ENCODE peak calls at places on chromosomes 3 and 15, in six cellular contexts. X is lower leg skin; Q is mesenchymal stem cell; S is naive thymus-derived CD4-positive, alpha-beta T cell; P is fibroblast of lung; J is body of pancreas. L is an unnamed sample.

GRCh38 chr3:149216195-149216869 is 5.3 kb downstream of the CP start:
- DNase-seq in X (no peak), Q (peak; percentile 54), S (no peak), P (peak; percentile 21), J (no peak), L (peak; percentile 27)

GRCh38 chr15:76200641-76201105 is 110.6 kb downstream of the ETFA start:
- DNase-seq in X (no peak), Q (no peak), S (no peak), P (no peak), J (no peak), L (no peak)

GRCh38 chr3:167209011-167209410 is 171.1 kb downstream of the ZBBX start:
- DNase-seq in X (no peak), Q (no peak), S (no peak), P (no peak), J (peak; percentile 34), L (no peak)

GRCh38 chr3:20405731-20406130 is 219.7 kb upstream of the SGO1 start:
- DNase-seq in X (peak; percentile 22), Q (peak; percentile 2), S (no peak), P (peak; percentile 88), J (no peak), L (no peak)

GRCh38 chr3:14699643-14700042 is 24.7 kb downstream of the C3orf20 start:
- DNase-seq in X (no peak), Q (no peak), S (no peak), P (no peak), J (no peak), L (no peak)

GRCh38 chr3:165159760-165160421 is 36.3 kb downstream of the SLITRK3 start:
- DNase-seq in X (no peak), Q (no peak), S (no peak), P (no peak), J (peak; percentile 33), L (no peak)

GRCh38 chr3:14392803-14393319 is 9.5 kb upstream of the SLC6A6 start:
- DNase-seq in X (no peak), Q (no peak), S (no peak), P (no peak), J (no peak), L (no peak)

GRCh38 chr3:71514621-71515020 is 68.9 kb downstream of the FOXP1 start:
- DNase-seq in X (no peak), Q (no peak), S (no peak), P (no peak), J (no peak), L (no peak)

GRCh38 chr3:71129611-71130515 is 453.7 kb downstream of the FOXP1 start:
- DNase-seq in X (no peak), Q (peak; percentile 77), S (peak; percentile 55), P (peak; percentile 80), J (peak; percentile 41), L (peak; percentile 87)

GRCh38 chr15:80743189-80743833 is 35.9 kb upstream of the CEMIP start:
- DNase-seq in X (no peak), Q (peak; percentile 72), S (no peak), P (peak; percentile 14), J (peak; percentile 11), L (no peak)

GRCh38 chr15:61398310-61398709 is 169.2 kb upstream of the RORA start:
- DNase-seq in X (no peak), Q (no peak), S (no peak), P (no peak), J (no peak), L (no peak)

GRCh38 chr15:56052389-56053045 is 59.1 kb upstream of the NEDD4 start:
- DNase-seq in X (no peak), Q (peak; percentile 65), S (peak; percentile 56), P (peak; percentile 77), J (peak; percentile 35), L (peak; percentile 56)

GRCh38 chr3:137972401-137972800 is 37.6 kb upstream of the CLDN18 start:
- DNase-seq in X (no peak), Q (no peak), S (no peak), P (no peak), J (no peak), L (no peak)

DNA sequence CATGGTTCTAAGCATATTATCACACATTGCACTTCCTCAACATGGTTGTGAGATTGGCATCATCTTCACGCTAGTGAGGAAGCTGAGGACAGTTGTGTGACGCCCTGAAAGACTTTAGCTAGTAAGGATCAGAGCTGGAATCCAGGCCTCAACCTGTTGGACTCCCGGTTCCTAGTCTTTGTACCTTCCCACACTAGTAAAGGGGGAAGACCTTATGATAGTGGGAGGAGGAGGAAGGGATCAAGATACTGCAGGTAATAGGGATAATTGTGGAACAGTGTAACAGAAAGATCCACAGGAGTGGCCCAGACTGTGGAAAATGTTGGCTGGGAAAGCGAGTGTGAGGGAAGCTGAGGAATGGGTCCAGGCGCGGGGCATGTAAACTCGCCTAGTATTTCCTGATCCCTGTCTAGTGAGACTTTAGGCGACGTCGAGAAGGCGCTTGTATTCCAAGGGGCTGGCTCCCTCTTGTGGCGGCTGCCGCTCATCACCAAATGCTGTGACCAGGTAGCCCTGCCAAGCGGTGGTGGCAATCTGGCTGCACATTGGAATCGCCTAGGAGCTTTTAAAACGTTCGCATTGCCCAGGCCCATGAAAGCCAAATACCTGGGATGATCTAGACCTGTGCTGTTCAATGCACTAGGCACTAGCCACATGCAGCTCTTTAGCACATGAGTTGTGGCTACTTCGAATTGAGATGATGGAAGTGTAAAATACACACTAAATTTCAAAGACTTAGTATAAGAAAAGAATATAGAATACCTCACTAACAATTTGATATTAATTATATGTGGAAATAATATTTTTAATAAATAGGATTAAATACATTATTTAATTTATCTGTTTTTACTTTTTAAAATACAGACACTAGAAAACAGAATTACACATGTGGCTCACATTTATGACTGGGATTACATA is 38.8 kb upstream of the CLDN18 start:
- DNase-seq in X (peak; percentile 51), Q (peak; percentile 64), S (peak; percentile 29), P (peak; percentile 62), J (peak; percentile 89), L (peak; percentile 59)
- H3K4me3 ChIP-seq in X (no peak overlapping the region), Q (no peak overlapping the region), S (no peak overlapping the region), P (no peak overlapping the region), J (no peak overlapping the region), L (no peak overlapping the region)

GRCh38 chr3:7106635-7107034 is 245.7 kb downstream of the GRM7 start:
- DNase-seq in X (no peak), Q (no peak), S (no peak), P (no peak), J (no peak), L (no peak)
- H3K4me3 ChIP-seq in X (no peak overlapping the region), Q (no peak overlapping the region), S (no peak overlapping the region), P (no peak overlapping the region), J (no peak overlapping the region), L (no peak overlapping the region)

GRCh38 chr15:65833501-65834220 is 35.6 kb upstream of the RAB11A start:
- DNase-seq in X (no peak), Q (no peak), S (no peak), P (no peak), J (peak; percentile 57), L (peak; percentile 66)
- H3K4me3 ChIP-seq in X (no peak overlapping the region), Q (peak overlapping the region; percentile 61), S (peak overlapping the region; percentile 19), P (no peak overlapping the region), J (no peak overlapping the region), L (no peak overlapping the region)

GRCh38 chr15:63500265-63501250 is 3.8 kb upstream of the USP3 start:
- DNase-seq in X (no peak), Q (no peak), S (no peak), P (no peak), J (peak; percentile 73), L (no peak)
- H3K4me3 ChIP-seq in X (no peak overlapping the region), Q (peak overlapping the region; percentile 70), S (peak overlapping the region; percentile 36), P (peak overlapping the region; percentile 33), J (no peak overlapping the region), L (no peak overlapping the region)

GRCh38 chr15:89018235-89018634 is 70.0 kb upstream of the ABHD2 start:
- DNase-seq in X (peak; percentile 27), Q (no peak), S (no peak), P (peak; percentile 58), J (peak; percentile 13), L (no peak)
- H3K4me3 ChIP-seq in X (no peak overlapping the region), Q (peak overlapping the region; percentile 72), S (no peak overlapping the region), P (no peak overlapping the region), J (no peak overlapping the region), L (no peak overlapping the region)

GRCh38 chr3:49199244-49199899 is 28.0 kb downstream of the KLHDC8B start:
- DNase-seq in X (peak; percentile 76), Q (no peak), S (no peak), P (peak; percentile 61), J (peak; percentile 81), L (peak; percentile 83)
- H3K4me3 ChIP-seq in X (no peak overlapping the region), Q (peak overlapping the region; percentile 88), S (no peak overlapping the region), P (no peak overlapping the region), J (no peak overlapping the region), L (peak overlapping the region; percentile 30)

DNA sequence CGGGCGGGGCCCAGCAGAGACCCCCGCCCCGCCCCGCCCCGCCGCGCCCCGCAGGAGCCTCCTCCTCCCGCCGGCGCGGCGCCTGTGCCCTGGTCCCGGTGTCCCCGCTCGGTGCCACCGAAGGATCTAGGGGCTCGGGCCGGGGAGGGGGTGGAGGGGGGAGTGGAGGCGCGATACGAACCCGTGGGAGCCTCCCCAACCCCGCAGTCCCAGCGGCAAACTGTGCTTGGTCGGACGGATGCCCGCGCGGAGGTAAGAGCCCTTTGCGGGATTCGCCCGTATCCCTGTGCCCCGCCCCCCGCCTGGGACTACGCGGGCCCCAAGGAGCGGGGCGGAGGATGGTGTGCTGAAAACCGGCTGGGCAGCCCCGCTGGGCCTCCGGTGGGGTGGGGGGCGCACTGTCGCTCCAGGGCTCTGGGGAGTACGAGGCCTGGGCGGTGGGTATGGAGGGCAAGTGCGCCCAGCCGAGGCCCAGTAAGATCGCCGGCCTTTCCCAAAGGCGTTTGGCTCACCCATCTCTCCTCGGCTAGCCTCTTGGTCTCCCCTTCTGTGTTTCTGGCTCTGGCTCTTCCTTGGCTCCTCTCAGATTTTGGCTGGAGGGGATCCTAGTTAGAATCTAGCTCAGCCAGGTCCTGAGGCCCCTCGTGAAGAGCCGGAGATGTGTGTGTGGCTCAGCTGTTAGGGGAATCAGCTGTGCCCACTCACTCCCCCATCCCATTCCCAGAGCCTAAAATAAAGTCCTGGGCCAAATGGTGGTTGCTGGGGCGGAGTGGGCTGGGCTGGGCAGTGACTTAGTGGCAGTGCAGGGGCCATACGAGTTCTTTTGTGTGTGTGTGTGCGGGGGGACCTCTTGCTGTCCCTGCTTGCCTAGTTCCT is 65.7 kb upstream of the POLG start:
- DNase-seq in X (no peak), Q (no peak), S (no peak), P (no peak), J (no peak), L (no peak)
- H3K4me3 ChIP-seq in X (no peak overlapping the region), Q (no peak overlapping the region), S (no peak overlapping the region), P (no peak overlapping the region), J (no peak overlapping the region), L (no peak overlapping the region)